ENCODE peak calls at places on chromosomes 6 and 20, in seven cellular contexts. One of them, this sample, is unnamed.

GRCh38 chr20:62354811-62355341 is 12.2 kb downstream of the LAMA5 start:
- DNase-seq in NCI-H1092 treated with DMSO at 0.1 percent for 48 hours: no peak
- DNase-seq in stimulated activated CD8-positive, alpha-beta memory T cell treated with anti-CD3 and anti-CD28 coated beads, Interleukin-2, amount 100 ng/mL, for 48 hours: no peak
- DNase-seq in ureter: no peak
- DNase-seq in heart right ventricle: peak; percentile 10
- DNase-seq in germinal center: no peak
- DNase-seq in NCI-H1930: no peak
- DNase-seq in this sample: no peak

GRCh38 chr20:50312682-50313187 is 122.1 kb downstream of the CEBPB start:
- DNase-seq in NCI-H1092 treated with DMSO at 0.1 percent for 48 hours: no peak
- DNase-seq in stimulated activated CD8-positive, alpha-beta memory T cell treated with anti-CD3 and anti-CD28 coated beads, Interleukin-2, amount 100 ng/mL, for 48 hours: no peak
- DNase-seq in ureter: peak; percentile 83
- DNase-seq in heart right ventricle: peak; percentile 71
- DNase-seq in germinal center: no peak
- DNase-seq in NCI-H1930: no peak
- DNase-seq in this sample: no peak

GRCh38 chr20:63708301-63709148 is 686 bp downstream of the ZGPAT start:
- DNase-seq in NCI-H1092 treated with DMSO at 0.1 percent for 48 hours: no peak
- DNase-seq in stimulated activated CD8-positive, alpha-beta memory T cell treated with anti-CD3 and anti-CD28 coated beads, Interleukin-2, amount 100 ng/mL, for 48 hours: no peak
- DNase-seq in ureter: no peak
- DNase-seq in heart right ventricle: no peak
- DNase-seq in germinal center: peak; percentile 11
- DNase-seq in NCI-H1930: no peak
- DNase-seq in this sample: no peak

GRCh38 chr6:144469144-144469575 is 184.0 kb downstream of the UTRN start:
- DNase-seq in NCI-H1092 treated with DMSO at 0.1 percent for 48 hours: no peak
- DNase-seq in stimulated activated CD8-positive, alpha-beta memory T cell treated with anti-CD3 and anti-CD28 coated beads, Interleukin-2, amount 100 ng/mL, for 48 hours: no peak
- DNase-seq in ureter: no peak
- DNase-seq in heart right ventricle: no peak
- DNase-seq in germinal center: no peak
- DNase-seq in NCI-H1930: no peak
- DNase-seq in this sample: peak; percentile 65

GRCh38 chr6:139166238-139166955 is 31.5 kb downstream of the HECA start:
- DNase-seq in NCI-H1092 treated with DMSO at 0.1 percent for 48 hours: no peak
- DNase-seq in stimulated activated CD8-positive, alpha-beta memory T cell treated with anti-CD3 and anti-CD28 coated beads, Interleukin-2, amount 100 ng/mL, for 48 hours: no peak
- DNase-seq in ureter: no peak
- DNase-seq in heart right ventricle: no peak
- DNase-seq in germinal center: no peak
- DNase-seq in NCI-H1930: no peak
- DNase-seq in this sample: no peak

GRCh38 chr20:1697592-1697991 is 40.0 kb upstream of the SIRPG start:
- DNase-seq in NCI-H1092 treated with DMSO at 0.1 percent for 48 hours: no peak
- DNase-seq in stimulated activated CD8-positive, alpha-beta memory T cell treated with anti-CD3 and anti-CD28 coated beads, Interleukin-2, amount 100 ng/mL, for 48 hours: no peak
- DNase-seq in ureter: no peak
- DNase-seq in heart right ventricle: no peak
- DNase-seq in germinal center: no peak
- DNase-seq in NCI-H1930: no peak
- DNase-seq in this sample: no peak

GRCh38 chr6:140581601-140582000 is 1207.2 kb upstream of the CITED2 start:
- DNase-seq in NCI-H1092 treated with DMSO at 0.1 percent for 48 hours: no peak
- DNase-seq in stimulated activated CD8-positive, alpha-beta memory T cell treated with anti-CD3 and anti-CD28 coated beads, Interleukin-2, amount 100 ng/mL, for 48 hours: no peak
- DNase-seq in ureter: no peak
- DNase-seq in heart right ventricle: no peak
- DNase-seq in germinal center: no peak
- DNase-seq in NCI-H1930: no peak
- DNase-seq in this sample: no peak

GRCh38 chr20:25220810-25221591 is 25.5 kb downstream of the ENTPD6 start:
- DNase-seq in NCI-H1092 treated with DMSO at 0.1 percent for 48 hours: peak; percentile 81
- DNase-seq in stimulated activated CD8-positive, alpha-beta memory T cell treated with anti-CD3 and anti-CD28 coated beads, Interleukin-2, amount 100 ng/mL, for 48 hours: no peak
- DNase-seq in ureter: no peak
- DNase-seq in heart right ventricle: peak; percentile 77
- DNase-seq in germinal center: no peak
- DNase-seq in NCI-H1930: no peak
- DNase-seq in this sample: no peak

GRCh38 chr6:108734336-108734922 is 113.8 kb upstream of the ARMC2 start:
- DNase-seq in NCI-H1092 treated with DMSO at 0.1 percent for 48 hours: no peak
- DNase-seq in stimulated activated CD8-positive, alpha-beta memory T cell treated with anti-CD3 and anti-CD28 coated beads, Interleukin-2, amount 100 ng/mL, for 48 hours: no peak
- DNase-seq in ureter: no peak
- DNase-seq in heart right ventricle: no peak
- DNase-seq in germinal center: no peak
- DNase-seq in NCI-H1930: no peak
- DNase-seq in this sample: no peak

GRCh38 chr6:100426241-100426640 is 38.5 kb downstream of the SIM1 start:
- DNase-seq in NCI-H1092 treated with DMSO at 0.1 percent for 48 hours: no peak
- DNase-seq in stimulated activated CD8-positive, alpha-beta memory T cell treated with anti-CD3 and anti-CD28 coated beads, Interleukin-2, amount 100 ng/mL, for 48 hours: no peak
- DNase-seq in ureter: no peak
- DNase-seq in heart right ventricle: no peak
- DNase-seq in germinal center: no peak
- DNase-seq in NCI-H1930: no peak
- DNase-seq in this sample: no peak

GRCh38 chr6:154792761-154793160 is 59.5 kb downstream of the SCAF8 start:
- DNase-seq in NCI-H1092 treated with DMSO at 0.1 percent for 48 hours: no peak
- DNase-seq in stimulated activated CD8-positive, alpha-beta memory T cell treated with anti-CD3 and anti-CD28 coated beads, Interleukin-2, amount 100 ng/mL, for 48 hours: no peak
- DNase-seq in ureter: no peak
- DNase-seq in heart right ventricle: no peak
- DNase-seq in germinal center: no peak
- DNase-seq in NCI-H1930: no peak
- DNase-seq in this sample: no peak

GRCh38 chr6:139790527-139790926 is 416.1 kb upstream of the CITED2 start:
- DNase-seq in NCI-H1092 treated with DMSO at 0.1 percent for 48 hours: no peak
- DNase-seq in stimulated activated CD8-positive, alpha-beta memory T cell treated with anti-CD3 and anti-CD28 coated beads, Interleukin-2, amount 100 ng/mL, for 48 hours: no peak
- DNase-seq in ureter: no peak
- DNase-seq in heart right ventricle: no peak
- DNase-seq in germinal center: no peak
- DNase-seq in NCI-H1930: no peak
- DNase-seq in this sample: no peak

GRCh38 chr6:167497387-167498056 is 172.6 kb downstream of the TTLL2 start:
- DNase-seq in NCI-H1092 treated with DMSO at 0.1 percent for 48 hours: no peak
- DNase-seq in stimulated activated CD8-positive, alpha-beta memory T cell treated with anti-CD3 and anti-CD28 coated beads, Interleukin-2, amount 100 ng/mL, for 48 hours: no peak
- DNase-seq in ureter: no peak
- DNase-seq in heart right ventricle: no peak
- DNase-seq in germinal center: no peak
- DNase-seq in NCI-H1930: no peak
- DNase-seq in this sample: no peak

GRCh38 chr20:4563534-4563933 is 158.2 kb upstream of the PRND start:
- DNase-seq in NCI-H1092 treated with DMSO at 0.1 percent for 48 hours: no peak
- DNase-seq in stimulated activated CD8-positive, alpha-beta memory T cell treated with anti-CD3 and anti-CD28 coated beads, Interleukin-2, amount 100 ng/mL, for 48 hours: no peak
- DNase-seq in ureter: no peak
- DNase-seq in heart right ventricle: no peak
- DNase-seq in germinal center: no peak
- DNase-seq in NCI-H1930: no peak
- DNase-seq in this sample: no peak

GRCh38 chr6:18216411-18216810 is 47.9 kb downstream of the DEK start:
- DNase-seq in NCI-H1092 treated with DMSO at 0.1 percent for 48 hours: no peak
- DNase-seq in stimulated activated CD8-positive, alpha-beta memory T cell treated with anti-CD3 and anti-CD28 coated beads, Interleukin-2, amount 100 ng/mL, for 48 hours: no peak
- DNase-seq in ureter: no peak
- DNase-seq in heart right ventricle: no peak
- DNase-seq in germinal center: no peak
- DNase-seq in NCI-H1930: no peak
- DNase-seq in this sample: no peak

GRCh38 chr6:3456794-3457709 is at the start of gene SLC22A23:
- DNase-seq in NCI-H1092 treated with DMSO at 0.1 percent for 48 hours: peak; percentile 26
- DNase-seq in stimulated activated CD8-positive, alpha-beta memory T cell treated with anti-CD3 and anti-CD28 coated beads, Interleukin-2, amount 100 ng/mL, for 48 hours: peak; percentile 43
- DNase-seq in ureter: peak; percentile 77
- DNase-seq in heart right ventricle: peak; percentile 76
- DNase-seq in germinal center: peak; percentile 90
- DNase-seq in NCI-H1930: peak; percentile 56
- DNase-seq in this sample: peak; percentile 95

GRCh38 chr6:15593798-15594197 is 69.0 kb downstream of the DTNBP1 start:
- DNase-seq in NCI-H1092 treated with DMSO at 0.1 percent for 48 hours: no peak
- DNase-seq in stimulated activated CD8-positive, alpha-beta memory T cell treated with anti-CD3 and anti-CD28 coated beads, Interleukin-2, amount 100 ng/mL, for 48 hours: no peak
- DNase-seq in ureter: no peak
- DNase-seq in heart right ventricle: no peak
- DNase-seq in germinal center: no peak
- DNase-seq in NCI-H1930: no peak
- DNase-seq in this sample: no peak

GRCh38 chr20:43188234-43188653 is 1.5 kb downstream of the PTPRT start:
- DNase-seq in NCI-H1092 treated with DMSO at 0.1 percent for 48 hours: no peak
- DNase-seq in stimulated activated CD8-positive, alpha-beta memory T cell treated with anti-CD3 and anti-CD28 coated beads, Interleukin-2, amount 100 ng/mL, for 48 hours: no peak
- DNase-seq in ureter: no peak
- DNase-seq in heart right ventricle: no peak
- DNase-seq in germinal center: no peak
- DNase-seq in NCI-H1930: no peak
- DNase-seq in this sample: peak; percentile 25

GRCh38 chr20:10352934-10353866 is 80.8 kb downstream of the MKKS start:
- DNase-seq in NCI-H1092 treated with DMSO at 0.1 percent for 48 hours: no peak
- DNase-seq in stimulated activated CD8-positive, alpha-beta memory T cell treated with anti-CD3 and anti-CD28 coated beads, Interleukin-2, amount 100 ng/mL, for 48 hours: no peak
- DNase-seq in ureter: no peak
- DNase-seq in heart right ventricle: no peak
- DNase-seq in germinal center: no peak
- DNase-seq in NCI-H1930: no peak
- DNase-seq in this sample: no peak

GRCh38 chr6:3176562-3177355 is 19.4 kb upstream of the TUBB2A start:
- DNase-seq in NCI-H1092 treated with DMSO at 0.1 percent for 48 hours: no peak
- DNase-seq in stimulated activated CD8-positive, alpha-beta memory T cell treated with anti-CD3 and anti-CD28 coated beads, Interleukin-2, amount 100 ng/mL, for 48 hours: no peak
- DNase-seq in ureter: no peak
- DNase-seq in heart right ventricle: no peak
- DNase-seq in germinal center: no peak
- DNase-seq in NCI-H1930: no peak
- DNase-seq in this sample: no peak

GRCh38 chr6:128657181-128657580 is 136.8 kb upstream of the PTPRK start:
- DNase-seq in NCI-H1092 treated with DMSO at 0.1 percent for 48 hours: no peak
- DNase-seq in stimulated activated CD8-positive, alpha-beta memory T cell treated with anti-CD3 and anti-CD28 coated beads, Interleukin-2, amount 100 ng/mL, for 48 hours: no peak
- DNase-seq in ureter: no peak
- DNase-seq in heart right ventricle: no peak
- DNase-seq in germinal center: no peak
- DNase-seq in NCI-H1930: no peak
- DNase-seq in this sample: peak; percentile 2

GRCh38 chr6:163648868-163649267 is 234.3 kb downstream of the QKI start:
- DNase-seq in NCI-H1092 treated with DMSO at 0.1 percent for 48 hours: no peak
- DNase-seq in stimulated activated CD8-positive, alpha-beta memory T cell treated with anti-CD3 and anti-CD28 coated beads, Interleukin-2, amount 100 ng/mL, for 48 hours: no peak
- DNase-seq in ureter: no peak
- DNase-seq in heart right ventricle: no peak
- DNase-seq in germinal center: no peak
- DNase-seq in NCI-H1930: no peak
- DNase-seq in this sample: no peak

GRCh38 chr6:47414517-47415167 is 62.9 kb upstream of the CD2AP start:
- DNase-seq in NCI-H1092 treated with DMSO at 0.1 percent for 48 hours: no peak
- DNase-seq in stimulated activated CD8-positive, alpha-beta memory T cell treated with anti-CD3 and anti-CD28 coated beads, Interleukin-2, amount 100 ng/mL, for 48 hours: no peak
- DNase-seq in ureter: no peak
- DNase-seq in heart right ventricle: no peak
- DNase-seq in germinal center: peak; percentile 14
- DNase-seq in NCI-H1930: no peak
- DNase-seq in this sample: peak; percentile 35

GRCh38 chr6:16982827-16983226 is 119.0 kb upstream of the STMND1 start:
- DNase-seq in NCI-H1092 treated with DMSO at 0.1 percent for 48 hours: no peak
- DNase-seq in stimulated activated CD8-positive, alpha-beta memory T cell treated with anti-CD3 and anti-CD28 coated beads, Interleukin-2, amount 100 ng/mL, for 48 hours: no peak
- DNase-seq in ureter: no peak
- DNase-seq in heart right ventricle: no peak
- DNase-seq in germinal center: no peak
- DNase-seq in NCI-H1930: no peak
- DNase-seq in this sample: no peak

This sample was measured in GM20000.